ENCODE peak calls at places on chromosomes 6 and 20, in five cellular contexts. J, Z, E, Y and T are unnamed samples.

GRCh38 chr6:125231574-125232343 is 70.0 kb downstream of the HDDC2 start:
- DNase-seq in J (no peak), Z (no peak), E (no peak), Y (no peak), T (no peak)

GRCh38 chr6:105952326-105952725 is 133.8 kb upstream of the PRDM1 start:
- DNase-seq in J (no peak), Z (no peak), E (peak; percentile 66), Y (no peak), T (no peak)

GRCh38 chr6:135880066-135880972 is 28.8 kb downstream of the PDE7B start:
- DNase-seq in J (no peak), Z (peak; percentile 76), E (no peak), Y (no peak), T (no peak)

GRCh38 chr20:42155586-42155985 is 537.4 kb upstream of the CHD6 start:
- DNase-seq in J (no peak), Z (no peak), E (no peak), Y (no peak), T (no peak)

GRCh38 chr20:53869466-53870258 is 200.7 kb downstream of the BCAS1 start:
- DNase-seq in J (peak; percentile 38), Z (peak; percentile 74), E (peak; percentile 91), Y (peak; percentile 80), T (peak; percentile 79)

GRCh38 chr20:48208176-48208575 is 422.9 kb upstream of the SULF2 start:
- DNase-seq in J (no peak), Z (no peak), E (no peak), Y (no peak), T (no peak)

GRCh38 chr6:104548297-104548696 is 311.4 kb downstream of the HACE1 start:
- DNase-seq in J (no peak), Z (no peak), E (no peak), Y (no peak), T (no peak)

GRCh38 chr20:44646641-44647274 is 4.7 kb downstream of the ADA start:
- DNase-seq in J (no peak), Z (peak; percentile 77), E (no peak), Y (no peak), T (no peak)

GRCh38 chr6:158646023-158646888 is 1.7 kb upstream of the DYNLT1 start:
- DNase-seq in J (peak; percentile 7), Z (no peak), E (peak; percentile 20), Y (peak; percentile 21), T (peak; percentile 59)

GRCh38 chr6:122122686-122123085 is 276.8 kb upstream of the HSF2 start:
- DNase-seq in J (no peak), Z (no peak), E (no peak), Y (no peak), T (no peak)

GRCh38 chr20:63309261-63310071 is 16.5 kb downstream of the COL20A1 start:
- DNase-seq in J (no peak), Z (peak; percentile 24), E (peak; percentile 85), Y (no peak), T (no peak)

GRCh38 chr6:66848244-66848953 is 1141.4 kb upstream of the EYS start:
- DNase-seq in J (no peak), Z (no peak), E (no peak), Y (no peak), T (no peak)

GRCh38 chr20:53656653-53657288 is 63.1 kb upstream of the ZNF217 start:
- DNase-seq in J (no peak), Z (peak; percentile 76), E (no peak), Y (no peak), T (no peak)

GRCh38 chr20:5674176-5674660 is 76.0 kb upstream of the SHLD1 start:
- DNase-seq in J (no peak), Z (peak; percentile 47), E (no peak), Y (no peak), T (no peak)

GRCh38 chr6:43695078-43695966 is 7.7 kb upstream of the MRPS18A start:
- DNase-seq in J (peak; percentile 53), Z (no peak), E (peak; percentile 78), Y (peak; percentile 86), T (no peak)

GRCh38 chr20:45456632-45457031 is 12.9 kb upstream of the WFDC2 start:
- DNase-seq in J (no peak), Z (no peak), E (peak; percentile 89), Y (peak; percentile 76), T (no peak)

GRCh38 chr6:4668271-4669179 is 107.7 kb upstream of the CDYL start:
- DNase-seq in J (no peak), Z (peak; percentile 51), E (peak; percentile 20), Y (no peak), T (no peak)

GRCh38 chr6:160031442-160031841 is 62.6 kb downstream of the IGF2R start:
- DNase-seq in J (no peak), Z (peak; percentile 63), E (no peak), Y (no peak), T (no peak)

GRCh38 chr20:48771542-48771941 is 56.3 kb downstream of the PREX1 start:
- DNase-seq in J (no peak), Z (no peak), E (no peak), Y (no peak), T (no peak)

GRCh38 chr20:59020938-59021551 is 1.8 kb downstream of the TUBB1 start:
- DNase-seq in J (no peak), Z (peak; percentile 56), E (no peak), Y (no peak), T (no peak)

GRCh38 chr20:4997207-4997606 is 4.1 kb downstream of the SLC23A2 start:
- DNase-seq in J (no peak), Z (peak; percentile 30), E (no peak), Y (no peak), T (no peak)

GRCh38 chr6:152244998-152245630 is 392.0 kb downstream of the SYNE1 start:
- DNase-seq in J (no peak), Z (no peak), E (no peak), Y (no peak), T (no peak)
- H3K27ac ChIP-seq in J (peak overlapping the region; percentile 11), Z (no peak overlapping the region), E (no peak overlapping the region), Y (no peak overlapping the region), T (peak overlapping the region; percentile 59)

GRCh38 chr20:61725966-61726365 is 339.7 kb downstream of the TAF4 start:
- DNase-seq in J (no peak), Z (no peak), E (no peak), Y (no peak), T (no peak)

GRCh38 chr20:61726979-61727378 is 338.7 kb downstream of the TAF4 start:
- DNase-seq in J (no peak), Z (no peak), E (no peak), Y (no peak), T (no peak)

GRCh38 chr20:61728786-61729365 is 336.8 kb downstream of the TAF4 start:
- DNase-seq in J (no peak), Z (no peak), E (no peak), Y (no peak), T (no peak)

GRCh38 chr20:61727761-61728160 is 337.9 kb downstream of the TAF4 start:
- DNase-seq in J (no peak), Z (no peak), E (no peak), Y (no peak), T (no peak)

GRCh38 chr20:61728326-61728725 is 337.4 kb downstream of the TAF4 start:
- DNase-seq in J (no peak), Z (no peak), E (no peak), Y (no peak), T (no peak)
- H3K27me3 ChIP-seq in J (no peaks in the 10 kb centered on the region), Z (peaks cover under 1% of the 10 kb centered on the region), E (no peaks in the 10 kb centered on the region), Y (no peaks in the 10 kb centered on the region), T (no peaks in the 10 kb centered on the region)

GRCh38 chr6:144165784-144166183 is 15.5 kb downstream of the STX11 start:
- DNase-seq in J (no peak), Z (no peak), E (no peak), Y (no peak), T (no peak)
- H3K4me3 ChIP-seq in J (no peak overlapping the region), Z (no peak overlapping the region), E (no peak overlapping the region), Y (no peak overlapping the region), T (no peak overlapping the region)

DNA sequence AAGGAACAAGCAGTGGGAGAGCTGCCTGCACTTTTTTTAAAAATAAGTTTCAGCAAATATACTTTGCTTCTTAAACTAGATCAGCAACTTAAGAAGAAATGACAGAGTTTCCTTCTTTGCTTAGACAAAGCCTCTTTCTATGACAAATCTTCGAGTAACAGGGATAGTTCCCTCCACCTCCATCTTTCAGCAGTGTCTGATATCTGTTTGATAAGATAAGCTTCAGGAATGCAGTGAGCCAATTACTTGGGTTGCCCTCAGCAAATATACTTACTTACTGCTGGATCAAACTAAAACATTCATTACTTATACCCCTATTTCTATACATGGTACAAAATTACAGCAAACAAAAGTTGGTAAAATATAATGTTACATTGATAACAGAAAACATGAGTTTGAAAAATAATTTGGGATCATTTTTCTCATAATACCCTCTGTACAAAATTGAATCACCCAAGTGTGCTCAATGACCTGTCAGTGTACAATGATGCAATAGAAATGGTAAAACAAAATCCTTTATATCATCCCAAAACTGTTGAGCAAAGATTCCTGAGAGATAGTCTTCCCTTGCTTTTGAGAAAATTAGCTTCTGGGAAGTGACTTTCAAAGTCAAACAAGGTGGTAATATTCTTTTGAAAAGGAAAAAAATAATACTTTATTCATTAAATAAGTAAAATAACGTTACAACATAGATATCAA is 24.5 kb downstream of the FRK start:
- DNase-seq in J (no peak), Z (no peak), E (no peak), Y (no peak), T (no peak)
- H3K27ac ChIP-seq in J (no peak overlapping the region), Z (no peak overlapping the region), E (no peak overlapping the region), Y (peak overlapping the region; percentile 35), T (peak overlapping the region; percentile 72)

DNA sequence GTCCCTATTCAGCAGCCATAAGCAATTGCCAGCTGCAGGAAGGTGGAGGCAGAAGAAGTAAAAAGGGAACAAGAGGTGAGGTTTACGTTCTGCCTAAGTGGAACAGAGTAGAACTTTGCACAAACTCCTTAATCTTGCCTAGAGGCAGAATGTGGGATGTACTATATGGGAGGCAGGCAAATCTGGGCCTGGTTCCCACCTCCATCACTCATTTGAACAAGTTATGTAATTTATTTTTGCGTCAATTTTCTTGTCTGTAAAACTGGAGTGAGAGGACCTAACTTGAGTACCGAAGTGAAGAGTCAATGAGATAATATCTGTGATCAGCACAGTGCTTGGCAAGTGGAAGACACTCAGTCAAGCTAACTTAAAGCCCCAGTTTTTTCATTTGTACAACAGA is 2.0 kb upstream of the TPBG start:
- DNase-seq in J (no peak), Z (no peak), E (no peak), Y (no peak), T (no peak)
- H3K27me3 ChIP-seq in J (peaks cover 44% of the 10 kb centered on the region), Z (no peaks in the 10 kb centered on the region), E (no peaks in the 10 kb centered on the region), Y (peaks cover 3% of the 10 kb centered on the region), T (no peaks in the 10 kb centered on the region)